ENCODE peak calls at places on chromosomes 5 and 9, in six cellular contexts. S is GM23338, H is PC-9, D is SK-N-SH, W is GM23248, V is neural progenitor cell. B is an unnamed sample.
A peak's percentile ranks its signal among the peaks of the same experiment; 100 is the strongest.

GRCh38 chr5:119418782-119419101 is 33.6 kb upstream of the HSD17B4 start:
- DNase-seq in S (peak; percentile 24), V (no peak), H (peak; percentile 31), D (no peak), W (no peak), B (no peak)

GRCh38 chr5:129904667-129905466 is 602 bp downstream of the CHSY3 start:
- DNase-seq in W (peak; percentile 59), D (peak; percentile 62), V (peak; percentile 62), H (peak; percentile 13), S (peak; percentile 45), B (no peak)

GRCh38 chr9:110048473-110048975 is 159.4 kb downstream of the C9orf152 start:
- DNase-seq in H (peak; percentile 84), W (peak; percentile 85), V (peak; percentile 89), S (peak; percentile 83), D (peak; percentile 85), B (peak; percentile 90)

GRCh38 chr9:95940265-95940664 is 64.8 kb downstream of the ERCC6L2 start:
- DNase-seq in S (no peak), H (no peak), W (peak; percentile 22), D (no peak), V (no peak), B (no peak)

GRCh38 chr5:154368041-154368800 is 77.6 kb upstream of the SAP30L start:
- DNase-seq in W (peak; percentile 94), V (peak; percentile 83), H (peak; percentile 76), S (peak; percentile 88), D (peak; percentile 24), B (no peak)

GRCh38 chr5:94181940-94182339 is 436.5 kb downstream of the KIAA0825 start:
- DNase-seq in W (peak; percentile 12), V (peak; percentile 22), S (peak; percentile 66), D (no peak), H (no peak), B (no peak)

GRCh38 chr9:96661711-96662110 is 6.6 kb upstream of the PRXL2C start:
- DNase-seq in H (no peak), S (peak; percentile 7), D (no peak), V (no peak), W (peak; percentile 10), B (no peak)

GRCh38 chr9:34628656-34629491 is at the start of gene ARID3C:
- DNase-seq in W (peak; percentile 72), D (peak; percentile 84), S (peak; percentile 69), V (peak; percentile 80), H (peak; percentile 29), B (peak; percentile 48)

GRCh38 chr5:149791881-149792280 is 61.8 kb downstream of the PPARGC1B start:
- DNase-seq in H (no peak), S (no peak), W (no peak), D (no peak), V (no peak), B (no peak)

GRCh38 chr9:126604059-126604685 is 9.6 kb upstream of the LMX1B start:
- DNase-seq in W (no peak), V (no peak), H (no peak), S (no peak), D (no peak), B (no peak)

GRCh38 chr9:114250235-114250568 is 72.7 kb upstream of the ORM1 start:
- DNase-seq in D (peak; percentile 88), S (no peak), W (peak; percentile 96), H (no peak), V (no peak), B (no peak)

GRCh38 chr5:175821790-175822211 is 49.6 kb upstream of the CPLX2 start:
- DNase-seq in V (no peak), H (peak; percentile 34), D (no peak), W (peak; percentile 25), S (no peak), B (no peak)

GRCh38 chr5:137960819-137961218 is 71.6 kb downstream of the PKD2L2 start:
- DNase-seq in V (no peak), H (no peak), D (no peak), W (no peak), S (no peak), B (no peak)

DNA sequence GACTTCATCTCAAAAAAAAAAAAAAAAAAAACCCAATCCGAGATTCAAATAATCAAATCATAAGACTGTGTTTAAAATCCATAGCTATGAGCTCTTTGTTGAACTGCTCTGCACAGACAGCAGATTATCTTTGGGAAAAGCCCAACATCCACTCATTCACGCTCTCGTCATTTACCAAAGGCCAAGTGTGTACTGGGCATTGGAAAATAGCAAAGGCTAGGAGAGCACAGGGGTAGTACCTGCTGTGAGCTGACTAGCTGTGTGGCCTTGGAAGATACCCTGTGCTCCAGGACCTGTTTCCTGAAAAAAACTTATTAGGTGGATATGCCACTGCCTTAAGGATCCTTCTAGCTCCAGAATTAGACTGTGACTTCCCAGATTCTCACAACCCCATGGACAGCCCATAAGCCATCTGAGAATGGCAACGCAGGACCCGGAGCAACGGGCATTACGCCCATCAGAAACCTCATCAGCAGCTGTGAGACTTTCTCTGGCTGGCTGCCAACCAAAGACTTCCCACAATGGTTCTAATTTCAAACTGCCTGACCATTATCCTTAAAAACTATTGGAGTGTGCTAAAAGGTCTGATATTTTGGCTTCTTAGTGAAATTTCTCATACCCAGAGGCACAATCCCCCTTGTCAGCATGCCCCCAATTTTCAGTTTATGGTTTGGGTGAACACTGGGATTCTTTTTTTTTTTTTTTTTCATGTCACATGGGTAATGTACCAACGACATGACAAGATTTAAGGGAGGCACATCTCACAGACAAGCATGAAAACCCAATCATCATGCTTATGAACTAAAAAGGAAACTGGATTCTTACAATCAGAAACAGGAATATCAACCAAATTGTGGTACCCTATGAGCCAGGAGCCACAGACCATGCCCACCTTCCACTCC is 16.8 kb downstream of the SERINC5 start:
- DNase-seq in D (peak; percentile 57), S (no peak), V (no peak), W (peak; percentile 68), H (no peak), B (no peak)
- H3F3A ChIP-seq in D (peaks cover 3% of the 10 kb centered on the region), S (peaks cover 5% of the 10 kb centered on the region), V (peaks cover 9% of the 10 kb centered on the region), W (peaks cover 11% of the 10 kb centered on the region), H (peaks cover 12% of the 10 kb centered on the region), B (no peaks in the 10 kb centered on the region)

DNA sequence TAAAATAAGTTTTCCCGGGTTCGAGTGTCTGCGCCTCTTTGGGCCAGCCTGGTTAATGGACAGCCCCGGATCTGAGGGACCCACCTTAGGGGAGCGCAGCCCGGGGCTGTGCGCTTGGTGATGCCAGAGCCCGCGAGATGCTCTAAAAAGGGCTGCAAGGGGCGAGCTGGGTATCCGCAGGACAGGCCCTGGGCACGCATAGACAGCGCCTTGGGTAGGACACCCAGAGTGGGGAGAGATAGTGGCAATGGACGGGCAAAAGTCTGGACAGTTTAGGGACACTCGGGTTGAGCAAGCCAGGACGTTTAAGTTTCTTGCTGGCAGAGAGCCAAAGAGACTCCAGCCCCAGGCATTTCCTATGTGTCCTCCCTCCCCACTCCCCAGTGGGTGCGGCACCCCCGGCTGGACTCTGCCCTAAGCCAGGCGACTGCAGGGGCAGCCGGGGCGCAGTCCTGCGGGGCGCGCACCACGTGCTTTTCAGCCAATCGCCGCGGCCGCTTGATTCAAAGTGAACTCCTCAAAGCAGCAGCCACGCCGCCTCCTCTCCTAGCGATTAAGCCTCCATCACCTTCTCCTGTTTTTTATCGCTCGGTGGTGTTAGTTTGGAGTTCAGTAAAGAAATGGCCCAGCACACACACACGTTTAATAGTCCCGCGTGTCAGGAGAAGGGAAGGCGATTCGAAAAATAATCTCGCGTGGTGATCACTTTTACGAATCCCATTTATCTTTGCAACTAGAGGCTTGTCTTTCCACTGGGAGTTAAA is 668 bp upstream of the ENC1 start:
- DNase-seq in S (peak; percentile 84), W (peak; percentile 91), H (peak; percentile 90), D (peak; percentile 79), V (peak; percentile 88), B (peak; percentile 81)
- H3K4me1 ChIP-seq in S (peaks cover 28% of the 10 kb centered on the region), W (peaks cover 38% of the 10 kb centered on the region), H (peaks cover 47% of the 10 kb centered on the region), D (peaks cover 24% of the 10 kb centered on the region), V (peaks cover 25% of the 10 kb centered on the region), B (peaks cover 14% of the 10 kb centered on the region)

GRCh38 chr5:95900383-95900958 is 61.2 kb downstream of the ELL2 start:
- DNase-seq in W (peak; percentile 70), D (peak; percentile 64), S (no peak), V (no peak), H (no peak), B (no peak)
- H3F3A ChIP-seq in W (peaks cover 97% of the 10 kb centered on the region), D (peaks cover 41% of the 10 kb centered on the region), S (no peaks in the 10 kb centered on the region), V (peaks cover 11% of the 10 kb centered on the region), H (no peaks in the 10 kb centered on the region), B (no peaks in the 10 kb centered on the region)

DNA sequence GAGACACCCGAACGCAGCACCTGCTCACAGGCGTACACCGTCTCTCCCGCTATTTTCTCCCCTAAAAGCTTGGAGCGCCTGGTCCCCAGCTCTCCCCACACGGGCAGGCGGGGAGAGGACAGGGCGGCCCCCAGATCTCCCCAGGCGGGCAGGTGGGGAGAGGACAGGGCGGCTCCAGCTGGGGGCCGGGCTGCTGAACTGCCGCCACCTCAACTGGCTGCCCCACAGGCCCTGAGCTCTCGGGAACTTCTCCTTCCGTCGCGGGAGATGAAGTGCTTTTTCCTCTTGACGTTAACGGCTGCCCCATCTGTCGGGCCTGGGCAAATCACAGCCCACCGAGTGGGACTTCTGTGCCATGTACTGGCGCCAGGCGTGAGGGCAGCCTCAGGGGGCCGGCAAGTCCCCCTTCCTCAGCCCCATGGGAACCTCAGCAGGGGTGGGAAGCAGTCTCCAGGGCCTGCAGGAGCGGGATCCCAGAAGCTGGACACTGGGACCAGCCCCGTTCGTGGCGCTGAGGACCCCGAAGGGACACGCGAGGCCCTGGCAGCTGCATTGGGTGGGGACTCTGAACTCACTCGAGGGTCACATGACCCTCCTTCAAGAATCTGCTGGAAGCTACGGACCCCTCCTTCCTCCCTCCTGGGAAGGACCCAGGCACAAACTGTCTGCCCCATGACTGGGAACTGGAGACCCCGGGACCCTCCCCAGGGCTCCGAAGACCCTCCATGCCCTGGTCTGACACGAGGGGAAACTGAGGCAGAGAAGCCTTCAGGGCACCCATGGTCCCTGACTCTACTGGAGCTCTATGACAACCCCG is 5.7 kb upstream of the EGFL7 start:
- DNase-seq in V (no peak), S (no peak), W (no peak), H (no peak), D (no peak), B (no peak)
- H3K4me1 ChIP-seq in V (no peaks in the 10 kb centered on the region), S (no peaks in the 10 kb centered on the region), W (no peaks in the 10 kb centered on the region), H (no peaks in the 10 kb centered on the region), D (peaks cover 11% of the 10 kb centered on the region), B (no peaks in the 10 kb centered on the region)

DNA sequence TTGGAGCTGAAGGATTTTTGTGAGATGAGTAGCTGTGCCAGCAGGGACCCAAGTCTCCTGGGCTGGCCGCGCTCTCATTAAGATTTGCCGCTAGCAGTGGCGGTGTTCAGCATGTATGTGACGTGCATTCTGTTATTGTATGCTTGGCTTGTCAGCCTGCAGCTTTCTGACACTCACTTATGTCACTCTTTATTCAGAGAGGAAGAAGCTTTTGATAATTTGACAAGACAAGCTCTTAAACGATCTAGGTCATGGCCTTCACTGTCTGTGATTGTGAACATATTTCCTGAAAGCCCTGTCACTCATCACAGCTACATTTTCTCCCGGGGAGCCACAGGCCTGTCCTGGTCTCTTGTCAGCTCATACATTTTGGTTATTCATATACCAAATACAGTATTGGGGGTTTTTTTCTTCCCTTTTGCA is 98.2 kb upstream of the GRHPR start:
- DNase-seq in V (peak; percentile 13), D (no peak), H (no peak), S (no peak), W (no peak), B (no peak)
- H3F3A ChIP-seq in V (peaks cover 20% of the 10 kb centered on the region), D (no peaks in the 10 kb centered on the region), H (no peaks in the 10 kb centered on the region), S (no peaks in the 10 kb centered on the region), W (no peaks in the 10 kb centered on the region), B (no peaks in the 10 kb centered on the region)

B was measured in MM.1S.